ENCODE peak calls at places on chromosomes 6 and 20, in six cellular contexts. P is stomach, A is AG09319, S is mesothelial cell of epicardium, H is upper lobe of right lung, T is hepatocyte. C is an unnamed sample.

GRCh38 chr6:153032255-153032882 is 29.9 kb upstream of the MTRF1L start:
- DNase-seq in P (no peak), H (no peak), T (peak; percentile 30), A (peak; percentile 38), S (no peak), C (peak; percentile 71)

GRCh38 chr6:111973897-111974639 is 79.8 kb upstream of the CCN6 start:
- DNase-seq in H (no peak), S (no peak), A (no peak), T (no peak), P (no peak), C (no peak)

GRCh38 chr6:40444307-40444706 is 142.9 kb downstream of the LRFN2 start:
- DNase-seq in A (no peak), P (no peak), H (no peak), S (no peak), T (no peak), C (no peak)

GRCh38 chr6:116351101-116351500 is 19.6 kb upstream of the DSE start:
- DNase-seq in H (no peak), A (no peak), T (no peak), P (no peak), S (no peak), C (no peak)

GRCh38 chr20:59571591-59572314 is 32.6 kb upstream of the PHACTR3 start:
- DNase-seq in T (peak; percentile 81), P (peak; percentile 55), H (peak; percentile 77), A (peak; percentile 14), S (peak; percentile 81), C (peak; percentile 68)

GRCh38 chr6:135506270-135506997 is 8.9 kb upstream of the AHI1 start:
- DNase-seq in P (no peak), S (no peak), H (no peak), A (no peak), T (peak; percentile 62), C (peak; percentile 61)

GRCh38 chr20:57748601-57749130 is 38.9 kb upstream of the PMEPA1 start:
- DNase-seq in H (peak; percentile 84), A (peak; percentile 10), T (peak; percentile 75), S (peak; percentile 76), P (peak; percentile 55), C (peak; percentile 85)

GRCh38 chr20:19812056-19812455 is 54.0 kb downstream of the RIN2 start:
- DNase-seq in A (no peak), P (no peak), H (no peak), T (no peak), S (no peak), C (no peak)

GRCh38 chr6:99341862-99342455 is 7.5 kb downstream of the FAXC start:
- DNase-seq in H (no peak), T (no peak), P (no peak), A (no peak), S (no peak), C (no peak)

GRCh38 chr6:147782302-147782701 is 273.8 kb downstream of the SAMD5 start:
- DNase-seq in A (no peak), T (peak; percentile 40), P (no peak), S (no peak), H (no peak), C (peak; percentile 93)

GRCh38 chr6:138736640-138737039 is 36.9 kb upstream of the CCDC28A start:
- DNase-seq in A (no peak), T (no peak), H (no peak), S (no peak), P (no peak), C (no peak)

GRCh38 chr6:159701413-159701999 is 8.5 kb upstream of the SOD2 start:
- DNase-seq in S (no peak), T (peak; percentile 39), P (no peak), H (no peak), A (peak; percentile 82), C (no peak)

GRCh38 chr20:9215539-9215938 is 146.7 kb downstream of the PLCB4 start:
- DNase-seq in T (peak; percentile 13), H (no peak), P (no peak), A (no peak), S (no peak), C (peak; percentile 51)

GRCh38 chr6:79422666-79423065 is 114.6 kb downstream of the LCA5 start:
- DNase-seq in A (no peak), S (no peak), P (no peak), T (no peak), H (no peak), C (no peak)

GRCh38 chr6:34243131-34243771 is 5.6 kb downstream of the SMIM29 start:
- DNase-seq in T (no peak), P (no peak), A (no peak), S (no peak), H (peak; percentile 15), C (no peak)

GRCh38 chr6:30147096-30147495 is 11.2 kb downstream of the TRIM40 start:
- DNase-seq in S (no peak), A (no peak), H (no peak), P (no peak), T (no peak), C (no peak)

GRCh38 chr6:128511518-128511917 is 8.9 kb downstream of the PTPRK start:
- DNase-seq in H (no peak), T (peak; percentile 16), S (no peak), A (no peak), P (no peak), C (peak; percentile 36)

GRCh38 chr6:150030611-150031010 is 5.3 kb upstream of the RAET1L start:
- DNase-seq in T (no peak), A (no peak), H (no peak), S (no peak), P (no peak), C (no peak)

GRCh38 chr20:59182401-59183044 is 18.9 kb downstream of the ZNF831 start:
- DNase-seq in A (no peak), P (no peak), T (no peak), S (no peak), H (no peak), C (no peak)

GRCh38 chr6:46116289-46116688 is 13.5 kb upstream of the ENPP4 start:
- DNase-seq in A (no peak), P (no peak), S (no peak), T (no peak), H (no peak), C (no peak)

DNA sequence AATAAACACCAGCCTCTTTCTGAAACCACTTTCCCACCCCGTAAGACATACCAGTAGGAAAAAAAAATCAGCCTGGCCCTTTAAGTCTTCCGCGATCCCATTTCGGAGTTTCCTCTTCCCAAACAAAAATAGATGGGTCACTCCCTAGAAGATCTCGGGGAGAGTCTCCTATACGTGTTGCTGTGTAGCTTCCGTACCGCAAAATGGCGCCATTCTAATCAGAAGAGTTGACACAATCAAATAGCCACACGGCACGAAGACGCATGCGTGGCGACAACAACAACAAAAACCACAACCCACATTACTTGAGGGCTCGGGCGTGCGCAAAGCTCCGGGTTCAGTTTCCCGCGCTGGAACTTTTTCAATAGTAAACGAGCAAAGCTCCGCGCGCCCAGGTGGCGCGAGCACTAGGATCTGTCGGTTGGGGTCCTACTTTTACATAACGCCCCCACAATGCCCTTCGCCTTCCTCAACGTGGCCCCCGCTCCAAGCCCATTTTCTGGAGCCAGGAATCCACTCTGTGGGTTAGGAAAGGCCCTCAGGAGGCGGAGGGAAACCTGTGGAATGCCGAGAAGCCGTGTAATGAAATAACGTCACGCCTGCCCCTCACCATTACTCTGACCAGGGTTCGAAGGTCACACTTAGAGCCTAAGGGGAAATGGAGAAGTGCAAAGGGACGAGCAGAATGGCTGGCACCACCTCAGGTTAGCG is at the start of gene GPANK1:
- DNase-seq in S (peak; percentile 82), T (peak; percentile 95), P (peak; percentile 94), H (peak; percentile 92), A (peak; percentile 85), C (peak; percentile 98)
- TF ChIP-seq CTCF in S (no peak), T (no peak), P (no peak), H (no peak), A (no peak), C (no peak)

GRCh38 chr20:16518068-16518783 is 55.0 kb downstream of the KIF16B start:
- DNase-seq in A (peak; percentile 27), H (no peak), P (peak; percentile 52), T (peak; percentile 60), S (no peak), C (peak; percentile 48)
- TF ChIP-seq CTCF in A (peak; percentile 67), H (peak; percentile 57), P (no peak), T (peak; percentile 71), S (no peak), C (peak; percentile 73)

DNA sequence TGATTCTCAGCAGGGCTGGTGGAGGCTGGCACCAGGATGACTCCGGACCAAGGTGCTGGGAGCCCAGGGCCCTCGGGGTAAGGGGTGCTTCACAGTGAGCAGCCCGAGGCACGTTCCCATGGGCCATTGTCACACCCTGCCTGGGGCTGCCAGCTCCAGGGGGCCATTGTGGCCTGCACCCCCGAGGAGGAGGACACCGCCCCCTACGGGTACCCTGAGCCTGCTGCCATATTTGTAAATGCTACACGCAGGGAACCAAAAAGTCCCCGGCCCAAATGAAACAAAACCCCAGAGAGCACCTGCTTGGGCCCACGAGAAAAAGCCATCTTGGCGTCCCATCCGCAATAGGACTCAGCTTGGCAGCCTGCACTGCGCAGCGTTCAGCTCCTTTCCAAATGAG is 64.7 kb upstream of the GATA5 start:
- DNase-seq in S (no peak), A (no peak), P (no peak), T (no peak), H (no peak), C (no peak)
- TF ChIP-seq CTCF in S (no peak), A (no peak), P (no peak), T (no peak), H (no peak), C (peak; percentile 23)

GRCh38 chr6:125781307-125781868 is 9.4 kb upstream of the NCOA7 start:
- DNase-seq in A (no peak), P (peak; percentile 45), T (no peak), H (no peak), S (no peak), C (peak; percentile 57)

GRCh38 chr6:125784365-125784764 is 6.4 kb upstream of the NCOA7 start:
- DNase-seq in H (no peak), T (no peak), S (no peak), P (no peak), A (no peak), C (no peak)

GRCh38 chr6:125779924-125780539 is 10.7 kb upstream of the NCOA7 start:
- DNase-seq in A (peak; percentile 87), T (peak; percentile 95), H (peak; percentile 89), S (peak; percentile 90), P (peak; percentile 85), C (peak; percentile 96)

DNA sequence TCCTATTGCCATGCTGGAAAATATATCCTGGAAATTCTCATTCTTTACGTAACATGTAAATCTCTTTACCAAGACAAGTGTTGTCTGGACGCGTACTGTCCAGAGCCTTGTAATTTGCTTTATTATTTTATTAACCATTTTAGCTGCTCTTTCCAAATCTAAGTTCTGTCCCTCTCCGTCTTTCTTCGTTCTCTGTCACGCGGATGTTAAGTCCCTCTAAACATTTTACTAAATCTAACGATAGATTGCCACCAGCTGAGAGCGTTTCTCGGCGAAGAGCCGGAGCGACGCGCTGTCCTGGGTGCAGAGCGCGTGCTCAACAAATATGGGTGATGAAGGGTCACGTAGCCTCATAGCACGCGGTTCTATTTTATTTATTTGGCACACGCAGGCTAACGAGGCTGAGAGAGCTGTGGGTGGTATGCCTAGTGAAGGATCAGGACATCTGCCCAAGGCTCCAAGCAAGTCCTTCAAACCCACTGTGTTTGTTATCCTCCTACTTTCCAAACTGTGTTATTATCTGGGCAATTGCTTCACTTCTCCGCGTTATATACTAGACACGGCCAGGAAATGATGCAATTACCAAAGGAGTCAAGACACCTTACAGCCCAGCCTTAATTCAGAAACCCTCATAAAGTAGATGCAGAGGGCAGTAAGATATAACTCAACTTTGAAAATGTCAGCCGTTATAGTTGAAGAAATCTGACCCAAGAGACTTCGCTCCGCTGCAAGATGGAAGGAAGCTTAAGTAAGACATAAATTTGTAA is 10.0 kb upstream of the NCOA7 start:
- DNase-seq in T (peak; percentile 71), H (peak; percentile 74), P (peak; percentile 52), S (peak; percentile 51), A (no peak), C (peak; percentile 83)
- TF ChIP-seq CTCF in T (no peak), H (no peak), P (no peak), S (no peak), A (no peak), C (no peak)

C was measured in A673.